ENCODE peak calls at places on chromosomes 5 and 9, in five cellular contexts. P is H9, G is fibroblast of mammary gland, D is WERI-Rb-1, H is suprapubic skin. J is an unnamed sample.

GRCh38 chr5:40240111-40240510 is 439.6 kb upstream of the PTGER4 start:
- DNase-seq in P (no peak), G (peak), D (no peak), H (no peak), J (no peak)

GRCh38 chr5:166117062-166117743 is 2174.2 kb upstream of the WWC1 start:
- DNase-seq in P (no peak), G (no peak), D (no peak), H (no peak), J (no peak)

GRCh38 chr9:5443845-5444244 is 6.1 kb upstream of the PLGRKT start:
- DNase-seq in P (no peak), G (no peak), D (no peak), H (no peak), J (no peak)

GRCh38 chr9:90864779-90865178 is 63.2 kb downstream of the SYK start:
- DNase-seq in P (no peak), G (no peak), D (no peak), H (no peak), J (no peak)

GRCh38 chr5:125695994-125696679 is 727.1 kb upstream of the GRAMD2B start:
- DNase-seq in P (no peak), G (peak), D (no peak), H (no peak), J (no peak)

GRCh38 chr5:77065256-77065655 is 21.8 kb downstream of the ZBED3 start:
- DNase-seq in P (no peak), G (no peak), D (no peak), H (no peak), J (no peak)

GRCh38 chr5:57315941-57316340 is 142.1 kb downstream of the GPBP1 start:
- DNase-seq in P (no peak), G (no peak), D (no peak), H (no peak), J (no peak)

GRCh38 chr5:10018670-10019069 is 231.0 kb downstream of the ATPSCKMT start:
- DNase-seq in P (no peak), G (peak), D (no peak), H (no peak), J (no peak)

GRCh38 chr9:82490019-82490499 is 501.5 kb downstream of the SPATA31D1 start:
- DNase-seq in P (no peak), G (peak), D (no peak), H (no peak), J (no peak)

GRCh38 chr5:154302181-154302580 is 111.6 kb downstream of the GALNT10 start:
- DNase-seq in P (no peak), G (no peak), D (no peak), H (no peak), J (no peak)

GRCh38 chr5:154630410-154630809 is 124.8 kb upstream of the LARP1 start:
- DNase-seq in P (no peak), G (no peak), D (no peak), H (peak), J (no peak)

GRCh38 chr5:113950186-113950585 is 411.7 kb upstream of the KCNN2 start:
- DNase-seq in P (no peak), G (no peak), D (no peak), H (no peak), J (no peak)

GRCh38 chr5:10307206-10308148 is at the start of gene CMBL:
- DNase-seq in P (peak), G (peak), D (no peak), H (no peak), J (peak)

GRCh38 chr9:105957830-105958229 is 263.5 kb downstream of the TMEM38B start:
- DNase-seq in P (peak), G (no peak), D (no peak), H (no peak), J (no peak)

GRCh38 chr9:101005248-101005647 is 23.3 kb upstream of the PLPPR1 start:
- DNase-seq in P (no peak), G (no peak), D (no peak), H (no peak), J (no peak)

GRCh38 chr5:30765227-30765626 is 428.3 kb upstream of the CDH6 start:
- DNase-seq in P (no peak), G (no peak), D (no peak), H (no peak), J (no peak)

GRCh38 chr9:110700953-110701352 is 32.4 kb downstream of the MUSK start:
- DNase-seq in P (no peak), G (peak), D (no peak), H (no peak), J (no peak)

GRCh38 chr5:16178745-16179372 is 732 bp downstream of the MARCHF11 start:
- DNase-seq in P (peak), G (peak), D (peak), H (no peak), J (peak)

GRCh38 chr5:140075371-140075770 is 32.3 kb upstream of the NRG2 start:
- DNase-seq in P (no peak), G (peak), D (no peak), H (no peak), J (no peak)

GRCh38 chr5:121675932-121676331 is 175.8 kb upstream of the FTMT start:
- DNase-seq in P (no peak), G (no peak), D (no peak), H (no peak), J (no peak)

GRCh38 chr9:79581794-79582193 is 10.0 kb downstream of the TLE4 start:
- DNase-seq in P (no peak), G (peak), D (no peak), H (no peak), J (no peak)

GRCh38 chr5:66307647-66308257 is 163.7 kb downstream of the SREK1 start:
- DNase-seq in P (no peak), G (peak), D (no peak), H (no peak), J (no peak)

GRCh38 chr9:78860806-78861475 is 564.0 kb downstream of the PSAT1 start:
- DNase-seq in P (no peak), G (peak), D (no peak), H (no peak), J (no peak)

GRCh38 chr5:78930742-78931141 is 54.4 kb downstream of the ARSB start:
- DNase-seq in P (no peak), G (no peak), D (no peak), H (no peak), J (no peak)

GRCh38 chr9:14616188-14616982 is 76.8 kb downstream of the ZDHHC21 start:
- DNase-seq in P (no peak), G (peak), D (no peak), H (no peak), J (no peak)

GRCh38 chr9:122370869-122371467 is at the start of gene PTGS1:
- DNase-seq in P (peak), G (no peak), D (peak), H (no peak), J (no peak)

GRCh38 chr5:1167361-1167727 is 34.1 kb upstream of the SLC6A19 start:
- DNase-seq in P (no peak), G (no peak), D (no peak), H (no peak), J (no peak)

GRCh38 chr9:87792831-87793288 is 66.9 kb downstream of the CTSL start:
- DNase-seq in P (peak), G (peak), D (no peak), H (no peak), J (no peak)

GRCh38 chr9:121698627-121699270 is 47.3 kb downstream of the DAB2IP start:
- DNase-seq in P (peak), G (no peak), D (peak), H (no peak), J (peak)

GRCh38 chr9:101915479-101915878 is 177.0 kb upstream of the GRIN3A start:
- DNase-seq in P (no peak), G (peak), D (no peak), H (no peak), J (no peak)

GRCh38 chr9:127570533-127571111 is 41.5 kb upstream of the STXBP1 start:
- DNase-seq in P (no peak), G (no peak), D (no peak), H (no peak), J (no peak)

GRCh38 chr5:37553720-37554402 is 174.7 kb downstream of the WDR70 start:
- DNase-seq in P (no peak), G (peak), D (no peak), H (no peak), J (no peak)

GRCh38 chr9:128627906-128628305 is 28.7 kb downstream of the DYNC2I2 start:
- DNase-seq in P (no peak), G (no peak), D (no peak), H (no peak), J (no peak)

GRCh38 chr9:1298027-1298426 is 247.9 kb downstream of the DMRT2 start:
- DNase-seq in P (no peak), G (no peak), D (no peak), H (no peak), J (no peak)

GRCh38 chr5:82560546-82560945 is 282.4 kb upstream of the RPS23 start:
- DNase-seq in P (no peak), G (peak), D (no peak), H (no peak), J (no peak)

GRCh38 chr5:126373621-126374416 is 49.4 kb upstream of the GRAMD2B start:
- DNase-seq in P (no peak), G (no peak), D (no peak), H (no peak), J (no peak)

DNA sequence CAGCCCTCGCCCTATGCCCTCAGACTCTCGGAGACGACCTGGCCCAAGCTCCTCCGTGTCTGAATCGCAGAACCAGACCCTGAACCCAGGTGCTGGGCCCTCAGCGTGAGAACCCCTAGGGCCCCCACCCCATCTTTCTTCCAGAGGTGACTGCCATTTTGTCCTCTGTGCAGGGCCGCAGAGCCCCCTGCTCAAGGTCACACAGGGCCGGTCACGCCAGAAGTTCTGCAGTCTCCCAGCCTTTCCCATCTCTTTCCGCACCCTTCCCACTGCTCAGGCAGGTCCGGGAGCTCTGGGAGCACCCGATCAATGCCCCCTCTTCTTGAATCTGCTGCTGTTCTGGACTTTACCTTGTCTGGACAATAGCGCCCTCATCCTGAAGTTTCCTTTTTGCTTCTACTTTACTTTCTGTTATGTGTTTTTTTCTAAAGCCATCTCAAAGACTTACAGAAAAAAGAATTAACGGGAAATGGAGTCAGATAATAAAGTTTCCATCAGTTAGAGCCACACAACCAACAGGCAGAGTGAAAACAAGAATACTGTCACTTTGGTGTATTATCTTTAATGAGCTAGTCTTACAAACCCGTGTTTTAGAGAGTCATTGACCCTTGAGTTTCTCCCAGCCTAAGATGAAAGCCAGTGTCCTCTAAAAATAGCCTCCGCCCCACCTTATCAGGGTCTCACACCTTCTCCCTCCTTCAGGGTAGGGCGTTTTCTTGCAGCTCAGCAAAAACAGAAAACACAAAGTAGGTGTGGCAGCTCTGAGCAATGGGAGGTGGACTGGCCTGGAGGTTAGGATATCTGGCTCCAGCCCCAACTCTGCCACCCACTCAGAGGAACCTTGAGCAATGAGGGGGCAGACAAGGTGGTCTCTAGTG is 1.8 kb downstream of the TMOD1 start:
- DNase-seq in P (peak), G (no peak), D (no peak), H (no peak), J (no peak)
- TF ChIP-seq CTCF in P (peak), G (no peak), D (peak), H (no peak), J (no peak)

GRCh38 chr5:181217805-181218065 is 5.3 kb upstream of the TRIM41 start:
- DNase-seq in P (no peak), G (no peak), D (no peak), H (no peak), J (no peak)
- TF ChIP-seq CTCF in P (peak), G (no peak), D (no peak), H (no peak), J (no peak)

GRCh38 chr9:20186823-20187222 is 398.0 kb upstream of the SLC24A2 start:
- DNase-seq in P (no peak), G (no peak), D (no peak), H (no peak), J (no peak)

GRCh38 chr9:20187318-20187717 is 398.5 kb upstream of the SLC24A2 start:
- DNase-seq in P (no peak), G (no peak), D (no peak), H (no peak), J (no peak)

GRCh38 chr9:20189871-20190270 is 401.0 kb upstream of the SLC24A2 start:
- DNase-seq in P (peak), G (no peak), D (peak), H (no peak), J (no peak)

GRCh38 chr9:20186231-20186630 is 397.4 kb upstream of the SLC24A2 start:
- DNase-seq in P (no peak), G (no peak), D (no peak), H (no peak), J (no peak)

DNA sequence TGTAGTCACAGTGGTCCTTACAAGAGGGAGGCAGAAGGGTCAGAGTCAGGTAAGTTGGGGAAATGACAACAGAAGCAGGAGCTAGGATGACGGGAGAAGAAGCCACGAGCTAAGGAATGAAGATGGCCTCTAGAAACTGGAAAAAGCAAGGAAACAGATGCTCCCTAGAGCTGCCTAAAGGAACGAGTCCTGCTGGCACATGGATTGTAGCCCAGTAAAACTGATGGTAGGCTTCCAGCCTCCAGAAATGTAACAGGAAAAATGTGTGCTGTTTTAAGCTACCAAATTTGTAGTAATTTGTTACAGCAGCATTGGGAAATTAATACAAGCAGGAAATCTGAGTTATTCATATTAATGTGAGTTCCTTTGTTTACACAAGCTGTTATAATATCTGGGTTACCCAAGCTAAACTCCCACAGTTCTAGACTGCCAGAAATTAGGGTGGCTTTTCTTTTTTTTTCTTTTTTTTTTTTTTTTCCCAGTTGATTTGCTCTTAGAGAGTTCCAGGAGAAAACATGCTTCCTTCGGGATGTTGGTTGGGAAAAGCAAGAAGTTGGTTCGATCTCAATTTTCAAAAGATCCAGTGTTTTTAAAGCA is 399.9 kb upstream of the SLC24A2 start:
- DNase-seq in P (no peak), G (no peak), D (no peak), H (no peak), J (no peak)
- TF ChIP-seq CTCF in P (no peak), G (no peak), D (no peak), H (no peak), J (no peak)

GRCh38 chr5:157870837-157871834 is 12.2 kb upstream of the CLINT1 start:
- DNase-seq in P (no peak), G (peak), D (no peak), H (no peak), J (no peak)
- TF ChIP-seq CTCF in P (no peak), G (peak), D (no peak), H (no peak), J (no peak)

DNA sequence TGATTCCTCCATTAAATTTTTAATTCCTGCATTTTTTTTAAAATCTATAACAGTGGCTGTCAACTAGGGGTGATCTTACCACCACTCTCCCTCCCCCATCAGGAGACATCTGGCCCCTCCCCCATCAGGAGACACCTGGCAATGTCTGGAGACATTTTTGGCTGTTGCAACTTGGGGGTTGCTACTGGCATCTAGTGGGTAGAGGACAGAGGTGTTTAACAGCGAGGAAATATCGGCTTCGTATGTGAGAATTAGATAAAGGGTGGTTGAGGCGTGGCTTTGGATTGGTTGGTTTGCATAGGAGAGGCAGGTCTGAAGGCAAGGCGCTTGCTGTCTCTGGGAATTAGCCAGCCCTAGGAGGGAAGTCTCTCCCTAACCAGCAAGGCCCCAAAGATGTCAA is 10.5 kb downstream of the CDHR2 start:
- DNase-seq in P (no peak), G (no peak), D (no peak), H (no peak), J (no peak)
- TF ChIP-seq CTCF in P (peak), G (no peak), D (no peak), H (no peak), J (no peak)

GRCh38 chr5:97751556-97751955 is 568.5 kb upstream of the RIOK2 start:
- DNase-seq in P (no peak), G (no peak), D (no peak), H (no peak), J (no peak)

GRCh38 chr5:97750576-97750975 is 567.5 kb upstream of the RIOK2 start:
- DNase-seq in P (no peak), G (peak), D (no peak), H (no peak), J (no peak)

DNA sequence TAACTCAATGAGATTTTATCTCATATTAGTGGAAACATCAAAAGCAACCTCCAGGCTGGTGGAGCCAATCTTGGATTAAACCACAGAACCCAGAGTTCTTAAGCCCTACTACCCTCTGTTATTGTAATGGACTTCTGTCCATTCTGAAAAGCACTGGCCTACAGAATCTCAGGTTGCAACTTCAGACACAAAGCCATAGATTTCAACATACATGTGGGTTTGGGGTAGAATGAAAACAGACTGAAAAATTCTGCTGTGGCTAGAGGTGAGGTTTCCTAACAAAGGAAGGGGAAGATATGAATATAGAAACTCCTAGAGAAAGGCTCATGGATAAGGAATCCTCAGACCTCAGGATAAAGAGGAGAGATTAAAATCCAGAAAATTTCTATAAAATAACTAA is 569.8 kb upstream of the RIOK2 start:
- DNase-seq in P (no peak), G (no peak), D (no peak), H (no peak), J (no peak)
- TF ChIP-seq CTCF in P (no peak), G (no peak), D (no peak), H (no peak), J (no peak)

J was measured in type B pancreatic cell.